ENCODE peak calls at places on chromosomes 1 and 21, in four cellular contexts. W is GM23338, G is OCI-LY7, O is PC-3. A is an unnamed sample.

GRCh38 chr1:154407021-154407865 is 2.1 kb downstream of the IL6R start:
- DNase-seq in W (no peak), O (no peak), G (peak; percentile 63), A (no peak)

GRCh38 chr21:29453511-29453910 is 154.8 kb downstream of the BACH1 start:
- DNase-seq in G (no peak), W (no peak), O (no peak), A (no peak)

GRCh38 chr21:41170442-41170841 is 2.5 kb downstream of the BACE2 start:
- DNase-seq in O (peak; percentile 71), G (peak; percentile 22), W (peak; percentile 74), A (peak; percentile 63)

GRCh38 chr1:194295690-194296089 is 1109.3 kb upstream of the B3GALT2 start:
- DNase-seq in W (peak; percentile 76), O (peak; percentile 57), G (peak; percentile 83), A (peak; percentile 70)

GRCh38 chr1:44559361-44559760 is 114.9 kb downstream of the TMEM53 start:
- DNase-seq in W (no peak), G (no peak), O (no peak), A (no peak)

GRCh38 chr1:92096317-92096716 is 16.2 kb downstream of the BTBD8 start:
- DNase-seq in O (no peak), G (no peak), W (no peak), A (no peak)

GRCh38 chr1:245997471-245998258 is 509.4 kb downstream of the SMYD3 start:
- DNase-seq in W (no peak), G (no peak), O (peak; percentile 86), A (no peak)

GRCh38 chr1:25068829-25069228 is 138.8 kb upstream of the RUNX3 start:
- DNase-seq in O (no peak), G (peak; percentile 19), W (no peak), A (no peak)

GRCh38 chr1:161727343-161727924 is 6.1 kb downstream of the FCRLB start:
- DNase-seq in W (peak; percentile 41), O (peak; percentile 26), G (no peak), A (no peak)

GRCh38 chr21:33063365-33063883 is 6.5 kb upstream of the OLIG1 start:
- DNase-seq in O (no peak), G (no peak), W (no peak), A (no peak)

GRCh38 chr21:38277501-38278111 is 20.8 kb downstream of the KCNJ15 start:
- DNase-seq in O (peak; percentile 95), W (no peak), G (no peak), A (peak; percentile 72)

GRCh38 chr1:23556661-23557470 is 2.4 kb downstream of the ID3 start:
- DNase-seq in G (peak; percentile 78), O (no peak), W (peak; percentile 37), A (no peak)

GRCh38 chr21:46550511-46550941 is 54.4 kb downstream of the S100B start:
- DNase-seq in W (no peak), G (no peak), O (no peak), A (no peak)

GRCh38 chr1:186055846-186056245 is 319.2 kb downstream of the TPR start:
- DNase-seq in W (no peak), G (no peak), O (peak; percentile 61), A (no peak)

GRCh38 chr1:199723557-199723956 is 304.0 kb upstream of the NR5A2 start:
- DNase-seq in W (no peak), G (no peak), O (no peak), A (no peak)

GRCh38 chr1:109793089-109793485 is 29.4 kb upstream of the EPS8L3 start:
- DNase-seq in G (no peak), W (no peak), O (no peak), A (no peak)

GRCh38 chr1:22518379-22518778 is 44.9 kb upstream of the EPHA8 start:
- DNase-seq in G (no peak), W (no peak), O (no peak), A (no peak)

GRCh38 chr1:43648448-43648847 is 1.5 kb upstream of the KDM4A start:
- DNase-seq in O (no peak), G (no peak), W (no peak), A (no peak)

GRCh38 chr1:165857046-165857801 is 29.8 kb downstream of the UCK2 start:
- DNase-seq in G (no peak), O (no peak), W (peak; percentile 56), A (peak; percentile 14)

GRCh38 chr1:150875197-150876110 is 945 bp downstream of the ARNT start:
- DNase-seq in G (peak; percentile 43), W (peak; percentile 12), O (no peak), A (peak; percentile 20)

GRCh38 chr1:228487336-228488106 is at the start of gene RNF187:
- DNase-seq in G (no peak), O (peak; percentile 27), W (no peak), A (peak; percentile 88)

GRCh38 chr1:53076165-53076564 is 14.2 kb downstream of the PODN start:
- DNase-seq in W (no peak), O (no peak), G (no peak), A (no peak)

GRCh38 chr1:189658381-189658780 is 819.3 kb downstream of the BRINP3 start:
- DNase-seq in O (peak; percentile 56), W (no peak), G (no peak), A (no peak)

GRCh38 chr1:246827396-246827795 is 103.2 kb downstream of the SCCPDH start:
- DNase-seq in W (no peak), O (peak; percentile 97), G (no peak), A (no peak)

GRCh38 chr1:119542492-119542946 is 35.5 kb downstream of the HSD3B1 start:
- DNase-seq in G (no peak), O (peak; percentile 84), W (no peak), A (no peak)

GRCh38 chr1:87410771-87411170 is 82.1 kb downstream of the LMO4 start:
- DNase-seq in O (no peak), G (no peak), W (no peak), A (no peak)

GRCh38 chr1:51240096-51240495 is 4.0 kb downstream of the RNF11 start:
- DNase-seq in O (no peak), G (no peak), W (no peak), A (peak; percentile 18)

GRCh38 chr1:1470626-1471388 is 758 bp upstream of the ATAD3B start:
- DNase-seq in G (peak; percentile 63), O (peak; percentile 56), W (peak; percentile 49), A (peak; percentile 28)

GRCh38 chr1:16720403-16721223 is 19.7 kb upstream of the RNU1-4 start:
- DNase-seq in W (no peak), G (peak; percentile 5), O (no peak), A (peak; percentile 4)

GRCh38 chr1:39508266-39508665 is 16.8 kb downstream of the BMP8A start:
- DNase-seq in G (no peak), O (no peak), W (no peak), A (no peak)

GRCh38 chr1:29282924-29283803 is 46.8 kb downstream of the PTPRU start:
- DNase-seq in G (peak; percentile 79), W (peak; percentile 99), O (peak; percentile 27), A (peak; percentile 72)

GRCh38 chr1:89692601-89693503 is 59.9 kb downstream of the LRRC8C start:
- DNase-seq in O (peak; percentile 40), W (no peak), G (peak; percentile 80), A (no peak)

GRCh38 chr21:43282358-43283120 is 113.7 kb downstream of the CRYAA start:
- DNase-seq in W (no peak), G (no peak), O (no peak), A (no peak)

GRCh38 chr1:32816676-32817158 is 441 bp downstream of the YARS1 start:
- DNase-seq in O (peak; percentile 26), G (no peak), W (peak; percentile 37), A (peak; percentile 27)
- H2AFZ ChIP-seq in O (peak overlapping the region; percentile 41), G (peak overlapping the region; percentile 64), W (no peak overlapping the region), A (peak overlapping the region; percentile 18)

GRCh38 chr1:201007481-201007880 is 16.0 kb downstream of the KIF21B start:
- DNase-seq in G (no peak), W (no peak), O (no peak), A (no peak)

GRCh38 chr1:201006450-201006849 is 17.1 kb downstream of the KIF21B start:
- DNase-seq in W (no peak), O (no peak), G (no peak), A (no peak)

GRCh38 chr1:201011616-201012015 is 11.9 kb downstream of the KIF21B start:
- DNase-seq in W (no peak), G (no peak), O (no peak), A (no peak)

GRCh38 chr1:201009967-201010645 is 13.4 kb downstream of the KIF21B start:
- DNase-seq in G (no peak), W (peak; percentile 74), O (no peak), A (no peak)

DNA sequence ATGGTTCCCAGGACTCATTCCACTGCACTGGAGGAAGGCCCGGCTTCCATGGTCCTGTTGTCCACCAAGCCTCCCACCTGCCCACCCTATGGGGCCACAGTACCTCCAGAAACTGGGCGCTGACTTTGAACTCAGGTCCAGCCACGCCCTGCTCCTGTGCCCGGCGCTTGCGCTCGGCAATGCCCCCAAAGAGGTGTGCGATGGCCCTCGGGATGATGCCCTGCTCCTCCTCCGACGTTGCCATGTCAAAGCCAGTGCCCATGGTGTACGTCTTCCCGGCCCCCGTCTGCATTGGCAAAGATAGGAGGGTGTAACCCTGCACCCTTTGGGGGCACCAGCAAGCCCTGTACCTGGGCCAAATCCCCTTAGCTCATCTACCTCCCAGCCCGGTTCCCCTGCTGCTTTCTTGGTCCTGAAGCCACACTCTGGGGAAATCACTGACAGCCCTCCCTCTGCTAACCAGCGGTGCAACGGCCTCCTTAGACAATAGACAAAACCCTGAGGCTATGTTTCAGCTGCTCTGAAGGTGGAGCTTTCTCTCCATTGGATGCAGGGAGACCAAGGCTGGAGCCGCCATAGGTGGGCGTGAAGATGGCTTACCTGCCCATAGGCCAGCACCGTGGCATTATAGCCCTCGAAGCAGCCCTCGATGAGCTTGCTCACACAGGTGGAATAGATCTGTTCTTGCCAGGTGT is 14.7 kb downstream of the KIF21B start:
- DNase-seq in W (no peak), O (no peak), G (no peak), A (no peak)
- H3K4me1 ChIP-seq in W (peaks cover 15% of the 10 kb centered on the region), O (no peaks in the 10 kb centered on the region), G (no peaks in the 10 kb centered on the region), A (no peaks in the 10 kb centered on the region)

DNA sequence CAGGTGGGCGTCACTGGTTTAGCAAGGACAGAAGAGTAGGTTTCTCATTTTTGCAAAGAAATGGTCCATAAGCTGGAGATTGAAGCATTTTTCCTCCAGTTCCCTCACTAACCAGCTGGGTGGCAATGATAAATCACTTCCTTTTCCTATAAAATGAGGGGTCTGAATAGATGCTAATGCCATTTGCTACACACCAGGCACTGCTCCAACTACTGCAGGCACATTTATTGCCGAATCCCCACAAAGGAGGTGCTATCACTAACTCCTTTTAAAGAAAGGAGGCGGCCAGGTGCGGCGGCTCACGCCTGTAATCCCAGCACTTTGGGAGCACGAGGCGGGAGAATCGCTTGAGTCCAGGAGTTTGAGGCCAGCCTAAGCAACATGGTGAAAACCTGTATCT is 1.7 kb upstream of the CA6 start:
- DNase-seq in G (no peak), W (no peak), O (no peak), A (no peak)
- H3K9me2 ChIP-seq in G (no peaks in the 10 kb centered on the region), W (no peaks in the 10 kb centered on the region), O (no peaks in the 10 kb centered on the region), A (no peaks in the 10 kb centered on the region)

DNA sequence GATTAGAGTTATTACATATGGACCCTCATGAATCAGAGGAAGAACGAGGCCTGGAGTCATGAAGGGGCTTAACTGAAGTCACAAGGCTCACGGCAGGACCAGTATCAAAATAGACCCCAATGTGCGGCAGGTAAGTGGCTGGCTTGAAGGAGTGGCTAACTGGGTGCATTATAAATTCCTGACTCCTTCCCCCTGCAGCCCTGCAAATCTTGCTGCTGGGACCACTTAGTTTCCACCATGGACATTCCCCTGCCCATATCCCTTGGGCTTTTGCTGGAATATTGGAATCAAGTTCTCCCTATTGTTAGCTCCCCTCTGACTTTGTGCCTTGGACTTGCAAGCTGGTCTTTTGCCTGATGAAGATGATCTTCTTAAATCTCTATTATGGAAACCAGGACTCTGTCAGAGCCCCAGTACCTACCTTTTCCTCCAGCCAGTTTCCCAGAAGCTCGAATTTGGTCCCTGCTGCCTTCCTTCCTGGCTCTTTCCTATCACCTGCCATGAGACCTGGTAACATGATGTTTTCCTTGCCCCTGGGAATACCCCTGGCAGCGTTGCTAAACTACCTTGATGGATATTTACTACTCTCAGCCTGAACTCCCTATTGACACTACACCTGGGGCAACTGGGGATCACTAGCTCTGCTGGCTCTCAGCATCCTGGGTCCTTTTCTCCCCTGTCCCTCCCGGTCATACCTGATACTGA is 156.0 kb upstream of the JUN start:
- DNase-seq in O (no peak), G (no peak), W (no peak), A (no peak)
- H2AFZ ChIP-seq in O (no peak overlapping the region), G (no peak overlapping the region), W (no peak overlapping the region), A (no peak overlapping the region)